ENCODE peak calls at places on chromosomes 5 and 9, in five cellular contexts. One of them, this sample, is unnamed.

GRCh38 chr9:16154570-16155078 is 601.8 kb downstream of the CCDC171 start:
- DNase-seq in progenitor cell of endocrine pancreas: peak; percentile 53
- DNase-seq in endothelial cell: peak; percentile 74
- DNase-seq in lung: no peak
- DNase-seq in right atrium auricular region: no peak
- DNase-seq in this sample: peak; percentile 53

GRCh38 chr5:141680751-141681201 is 1.3 kb downstream of the ARAP3 start:
- DNase-seq in right atrium auricular region: peak; percentile 68
- DNase-seq in lung: no peak
- DNase-seq in progenitor cell of endocrine pancreas: no peak
- DNase-seq in endothelial cell: peak; percentile 86
- DNase-seq in this sample: no peak

GRCh38 chr5:115329475-115329874 is 33.0 kb upstream of the CCDC112 start:
- DNase-seq in endothelial cell: no peak
- DNase-seq in lung: no peak
- DNase-seq in right atrium auricular region: no peak
- DNase-seq in progenitor cell of endocrine pancreas: no peak
- DNase-seq in this sample: no peak

GRCh38 chr5:169599451-169599850 is 15.9 kb downstream of the SPDL1 start:
- DNase-seq in progenitor cell of endocrine pancreas: no peak
- DNase-seq in endothelial cell: no peak
- DNase-seq in right atrium auricular region: no peak
- DNase-seq in lung: no peak
- DNase-seq in this sample: no peak

GRCh38 chr5:102715405-102715804 is 39.7 kb upstream of the PAM start:
- DNase-seq in endothelial cell: no peak
- DNase-seq in progenitor cell of endocrine pancreas: no peak
- DNase-seq in right atrium auricular region: no peak
- DNase-seq in lung: no peak
- DNase-seq in this sample: no peak

GRCh38 chr9:127347831-127348699 is 48.9 kb upstream of the SLC2A8 start:
- DNase-seq in right atrium auricular region: no peak
- DNase-seq in endothelial cell: peak; percentile 16
- DNase-seq in progenitor cell of endocrine pancreas: no peak
- DNase-seq in lung: no peak
- DNase-seq in this sample: no peak

GRCh38 chr5:137481596-137481995 is 17.5 kb downstream of the SPOCK1 start:
- DNase-seq in progenitor cell of endocrine pancreas: no peak
- DNase-seq in right atrium auricular region: no peak
- DNase-seq in lung: no peak
- DNase-seq in endothelial cell: no peak
- DNase-seq in this sample: no peak

GRCh38 chr5:149211566-149211965 is 60.1 kb upstream of the AFAP1L1 start:
- DNase-seq in progenitor cell of endocrine pancreas: no peak
- DNase-seq in endothelial cell: no peak
- DNase-seq in right atrium auricular region: peak; percentile 23
- DNase-seq in lung: no peak
- DNase-seq in this sample: no peak

GRCh38 chr5:435961-436640 is 6.9 kb upstream of the EXOC3 start:
- DNase-seq in endothelial cell: peak; percentile 35
- DNase-seq in lung: no peak
- DNase-seq in progenitor cell of endocrine pancreas: no peak
- DNase-seq in right atrium auricular region: no peak
- DNase-seq in this sample: peak; percentile 17

GRCh38 chr9:113508111-113508749 is 44.7 kb downstream of the RGS3 start:
- DNase-seq in lung: no peak
- DNase-seq in progenitor cell of endocrine pancreas: no peak
- DNase-seq in endothelial cell: no peak
- DNase-seq in right atrium auricular region: no peak
- DNase-seq in this sample: no peak

GRCh38 chr9:33239922-33240321 is at the start of gene SPINK4:
- DNase-seq in endothelial cell: no peak
- DNase-seq in lung: no peak
- DNase-seq in progenitor cell of endocrine pancreas: no peak
- DNase-seq in right atrium auricular region: no peak
- DNase-seq in this sample: no peak

GRCh38 chr5:136028782-136029742 is at the start of gene TGFBI:
- DNase-seq in right atrium auricular region: peak; percentile 72
- DNase-seq in endothelial cell: peak; percentile 70
- DNase-seq in progenitor cell of endocrine pancreas: peak; percentile 45
- DNase-seq in lung: peak; percentile 60
- DNase-seq in this sample: peak; percentile 54

GRCh38 chr9:30579810-30580209 is 1804.6 kb upstream of the ACO1 start:
- DNase-seq in right atrium auricular region: no peak
- DNase-seq in lung: no peak
- DNase-seq in progenitor cell of endocrine pancreas: no peak
- DNase-seq in endothelial cell: no peak
- DNase-seq in this sample: no peak

GRCh38 chr9:127118597-127119318 is 3.7 kb downstream of the ANGPTL2 start:
- DNase-seq in lung: no peak
- DNase-seq in right atrium auricular region: no peak
- DNase-seq in endothelial cell: no peak
- DNase-seq in progenitor cell of endocrine pancreas: no peak
- DNase-seq in this sample: no peak

GRCh38 chr5:147935032-147935431 is 28.7 kb upstream of the C5orf46 start:
- DNase-seq in lung: no peak
- DNase-seq in endothelial cell: peak; percentile 18
- DNase-seq in progenitor cell of endocrine pancreas: no peak
- DNase-seq in right atrium auricular region: no peak
- DNase-seq in this sample: no peak

GRCh38 chr5:152271420-152271819 is 133.7 kb downstream of the NMUR2 start:
- DNase-seq in right atrium auricular region: no peak
- DNase-seq in lung: no peak
- DNase-seq in endothelial cell: peak; percentile 24
- DNase-seq in progenitor cell of endocrine pancreas: no peak
- DNase-seq in this sample: no peak

GRCh38 chr5:79025054-79025465 is 40.0 kb upstream of the ARSB start:
- DNase-seq in lung: peak; percentile 39
- DNase-seq in endothelial cell: peak; percentile 76
- DNase-seq in right atrium auricular region: no peak
- DNase-seq in progenitor cell of endocrine pancreas: peak; percentile 56
- DNase-seq in this sample: peak; percentile 55

GRCh38 chr9:734831-735511 is 106.5 kb upstream of the DMRT1 start:
- DNase-seq in lung: no peak
- DNase-seq in right atrium auricular region: peak; percentile 65
- DNase-seq in progenitor cell of endocrine pancreas: no peak
- DNase-seq in endothelial cell: no peak
- DNase-seq in this sample: no peak

GRCh38 chr5:83718195-83718825 is 2.3 kb downstream of the HAPLN1 start:
- DNase-seq in lung: no peak
- DNase-seq in endothelial cell: peak; percentile 48
- DNase-seq in progenitor cell of endocrine pancreas: no peak
- DNase-seq in right atrium auricular region: no peak
- DNase-seq in this sample: no peak

GRCh38 chr5:122458278-122458872 is 146.3 kb downstream of the SNCAIP start:
- DNase-seq in endothelial cell: no peak
- DNase-seq in progenitor cell of endocrine pancreas: no peak
- DNase-seq in lung: no peak
- DNase-seq in right atrium auricular region: no peak
- DNase-seq in this sample: no peak

GRCh38 chr5:158194561-158194961 is 335.6 kb upstream of the CLINT1 start:
- DNase-seq in lung: no peak
- DNase-seq in endothelial cell: no peak
- DNase-seq in progenitor cell of endocrine pancreas: no peak
- DNase-seq in right atrium auricular region: no peak
- DNase-seq in this sample: no peak

GRCh38 chr5:75049581-75050274 is 2.6 kb downstream of the GCNT4 start:
- DNase-seq in endothelial cell: peak; percentile 62
- DNase-seq in lung: peak; percentile 66
- DNase-seq in right atrium auricular region: no peak
- DNase-seq in progenitor cell of endocrine pancreas: no peak
- DNase-seq in this sample: no peak

GRCh38 chr9:137960496-137960895 is 82.9 kb downstream of the CACNA1B start:
- DNase-seq in right atrium auricular region: no peak
- DNase-seq in endothelial cell: peak; percentile 52
- DNase-seq in lung: no peak
- DNase-seq in progenitor cell of endocrine pancreas: no peak
- DNase-seq in this sample: no peak
- TF ChIP-seq CTCF in right atrium auricular region: no peak
- TF ChIP-seq CTCF in endothelial cell: peak; percentile 42
- TF ChIP-seq CTCF in lung: no peak
- TF ChIP-seq CTCF in progenitor cell of endocrine pancreas: peak; percentile 30
- TF ChIP-seq CTCF in this sample: peak; percentile 28

GRCh38 chr5:25716680-25717079 is 1071.9 kb upstream of the CDH10 start:
- DNase-seq in progenitor cell of endocrine pancreas: no peak
- DNase-seq in lung: no peak
- DNase-seq in endothelial cell: no peak
- DNase-seq in right atrium auricular region: no peak
- DNase-seq in this sample: no peak

GRCh38 chr5:25713259-25713658 is 1068.5 kb upstream of the CDH10 start:
- DNase-seq in endothelial cell: peak; percentile 9
- DNase-seq in right atrium auricular region: no peak
- DNase-seq in progenitor cell of endocrine pancreas: peak; percentile 12
- DNase-seq in lung: no peak
- DNase-seq in this sample: no peak
- TF ChIP-seq CTCF in endothelial cell: no peak
- TF ChIP-seq CTCF in right atrium auricular region: no peak
- TF ChIP-seq CTCF in progenitor cell of endocrine pancreas: peak; percentile 30
- TF ChIP-seq CTCF in lung: no peak
- TF ChIP-seq CTCF in this sample: no peak

GRCh38 chr9:28824410-28824963 is 1251.2 kb upstream of the C9orf72 start:
- DNase-seq in endothelial cell: no peak
- DNase-seq in lung: no peak
- DNase-seq in progenitor cell of endocrine pancreas: no peak
- DNase-seq in right atrium auricular region: no peak
- DNase-seq in this sample: no peak
- TF ChIP-seq CTCF in endothelial cell: no peak
- TF ChIP-seq CTCF in lung: no peak
- TF ChIP-seq CTCF in progenitor cell of endocrine pancreas: no peak
- TF ChIP-seq CTCF in right atrium auricular region: no peak
- TF ChIP-seq CTCF in this sample: no peak

GRCh38 chr5:91187032-91187431 is 196.1 kb downstream of the ARRDC3 start:
- DNase-seq in progenitor cell of endocrine pancreas: no peak
- DNase-seq in lung: no peak
- DNase-seq in right atrium auricular region: no peak
- DNase-seq in endothelial cell: no peak
- DNase-seq in this sample: no peak
- TF ChIP-seq CTCF in progenitor cell of endocrine pancreas: no peak
- TF ChIP-seq CTCF in lung: no peak
- TF ChIP-seq CTCF in right atrium auricular region: no peak
- TF ChIP-seq CTCF in endothelial cell: no peak
- TF ChIP-seq CTCF in this sample: no peak

DNA sequence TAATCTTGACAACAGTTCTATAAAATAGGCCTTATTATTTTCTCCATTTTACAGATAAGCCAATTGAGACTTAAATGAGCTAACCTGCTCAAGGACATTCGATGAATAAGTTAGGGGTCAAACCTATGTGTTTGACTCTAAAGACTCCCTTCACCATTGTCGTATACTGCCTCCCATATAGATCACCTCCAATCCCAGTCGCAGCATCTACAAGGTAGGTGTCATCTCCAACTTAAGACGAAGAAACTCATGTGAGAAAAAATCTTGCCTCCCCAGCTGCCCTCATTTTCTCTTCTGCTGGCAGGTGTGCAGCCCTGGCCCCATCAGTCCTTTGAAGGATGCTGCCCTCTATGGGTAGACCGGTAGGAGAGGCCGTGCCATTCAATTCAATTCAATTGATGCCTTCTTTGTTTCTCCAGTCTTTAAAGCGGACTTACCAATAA is 75.2 kb upstream of the SMARCA2 start:
- DNase-seq in endothelial cell: peak; percentile 16
- DNase-seq in lung: no peak
- DNase-seq in right atrium auricular region: no peak
- DNase-seq in progenitor cell of endocrine pancreas: no peak
- DNase-seq in this sample: no peak
- TF ChIP-seq CTCF in endothelial cell: peak; percentile 37
- TF ChIP-seq CTCF in lung: peak; percentile 22
- TF ChIP-seq CTCF in right atrium auricular region: peak; percentile 18
- TF ChIP-seq CTCF in progenitor cell of endocrine pancreas: peak; percentile 75
- TF ChIP-seq CTCF in this sample: peak; percentile 56

DNA sequence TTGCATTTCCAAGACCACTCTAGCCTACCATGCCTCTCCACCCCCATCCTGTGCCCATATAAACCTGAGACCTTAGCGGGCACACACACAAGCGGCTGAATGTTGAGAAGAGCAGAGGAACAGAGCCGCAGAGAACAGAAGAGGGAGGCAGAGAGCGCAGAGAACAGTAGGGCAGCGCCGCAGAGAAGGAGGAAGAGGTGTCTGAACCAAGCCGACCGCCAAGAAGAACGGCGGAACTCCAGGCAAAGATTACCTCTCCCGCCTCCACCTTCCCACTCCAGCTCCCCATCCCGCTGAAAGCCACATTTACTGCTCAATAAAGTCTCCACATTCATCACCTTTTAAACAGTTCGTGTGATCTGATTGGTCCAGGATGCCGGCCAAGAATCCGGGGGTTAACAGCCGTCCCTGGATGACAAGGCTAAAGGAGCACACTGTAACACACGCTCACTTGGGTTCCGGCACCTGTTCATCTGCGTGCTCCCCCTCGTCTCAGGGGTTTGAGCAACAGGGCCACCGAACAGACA is 33.2 kb downstream of the GRIN3A start:
- DNase-seq in lung: no peak
- DNase-seq in progenitor cell of endocrine pancreas: no peak
- DNase-seq in endothelial cell: peak; percentile 43
- DNase-seq in right atrium auricular region: no peak
- DNase-seq in this sample: peak; percentile 18
- TF ChIP-seq CTCF in lung: no peak
- TF ChIP-seq CTCF in progenitor cell of endocrine pancreas: peak; percentile 33
- TF ChIP-seq CTCF in endothelial cell: no peak
- TF ChIP-seq CTCF in right atrium auricular region: no peak
- TF ChIP-seq CTCF in this sample: no peak

GRCh38 chr9:19286634-19287188 is 56.2 kb downstream of the DENND4C start:
- DNase-seq in lung: no peak
- DNase-seq in endothelial cell: no peak
- DNase-seq in right atrium auricular region: no peak
- DNase-seq in progenitor cell of endocrine pancreas: no peak
- DNase-seq in this sample: no peak

GRCh38 chr9:19283108-19283710 is 52.7 kb downstream of the DENND4C start:
- DNase-seq in progenitor cell of endocrine pancreas: no peak
- DNase-seq in right atrium auricular region: no peak
- DNase-seq in endothelial cell: no peak
- DNase-seq in lung: no peak
- DNase-seq in this sample: no peak

GRCh38 chr9:19284729-19285128 is 54.2 kb downstream of the DENND4C start:
- DNase-seq in endothelial cell: no peak
- DNase-seq in right atrium auricular region: no peak
- DNase-seq in lung: no peak
- DNase-seq in progenitor cell of endocrine pancreas: no peak
- DNase-seq in this sample: no peak

DNA sequence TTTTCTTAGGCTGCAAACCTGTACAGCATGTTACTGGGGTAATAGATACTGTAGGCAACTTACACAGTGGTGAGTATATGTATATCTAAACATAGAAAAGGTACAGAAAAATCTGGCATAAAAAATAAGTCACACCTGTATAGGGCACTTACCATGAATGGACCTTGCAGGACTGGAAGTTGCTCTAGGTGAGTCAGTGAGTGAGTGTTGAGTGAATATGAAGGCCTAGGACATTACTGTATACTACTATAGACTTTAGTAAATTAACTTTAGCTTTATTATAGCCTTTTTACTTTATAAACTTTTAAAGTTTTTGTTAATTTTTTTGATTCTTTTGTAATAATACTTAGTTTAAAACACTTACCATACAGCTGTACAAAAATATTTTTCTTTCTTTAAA is 51.3 kb downstream of the DENND4C start:
- DNase-seq in right atrium auricular region: no peak
- DNase-seq in lung: no peak
- DNase-seq in endothelial cell: no peak
- DNase-seq in progenitor cell of endocrine pancreas: no peak
- DNase-seq in this sample: no peak
- TF ChIP-seq CTCF in right atrium auricular region: no peak
- TF ChIP-seq CTCF in lung: no peak
- TF ChIP-seq CTCF in endothelial cell: no peak
- TF ChIP-seq CTCF in progenitor cell of endocrine pancreas: no peak
- TF ChIP-seq CTCF in this sample: no peak

This sample was measured in mesothelial cell of epicardium.